ENCODE peak calls at places on chromosomes 7 and 10, in five cellular contexts. J is right atrium auricular region, R is GM23248, E is heart left ventricle, M is mucosa of descending colon. B is an unnamed sample.
A peak's percentile ranks its signal among the peaks of the same experiment; 100 is the strongest.

GRCh38 chr7:37433166-37433565 is 15.5 kb downstream of the ELMO1 start:
- DNase-seq in R (no peak), E (no peak), J (no peak), M (no peak), B (no peak)

GRCh38 chr10:61733358-61733940 is 70.7 kb downstream of the CABCOCO1 start:
- DNase-seq in M (no peak), R (peak; percentile 71), J (no peak), E (no peak), B (no peak)

GRCh38 chr10:75243426-75243825 is 7.7 kb upstream of the COMTD1 start:
- DNase-seq in M (peak; percentile 69), R (no peak), E (no peak), J (no peak), B (no peak)

GRCh38 chr10:77983384-77984341 is 45.7 kb downstream of the POLR3A start:
- DNase-seq in R (peak; percentile 81), M (no peak), J (no peak), E (no peak), B (no peak)

GRCh38 chr10:33735463-33735862 is 401.0 kb upstream of the NRP1 start:
- DNase-seq in E (no peak), J (no peak), M (no peak), R (peak; percentile 46), B (no peak)

GRCh38 chr7:69602522-69602921 is 4.2 kb downstream of the AUTS2 start:
- DNase-seq in E (no peak), R (no peak), J (no peak), M (no peak), B (no peak)

GRCh38 chr7:101163281-101164070 is 1.9 kb downstream of the VGF start:
- DNase-seq in J (no peak), R (peak; percentile 30), E (peak; percentile 43), M (peak; percentile 65), B (no peak)

GRCh38 chr7:110774066-110774465 is 316.9 kb upstream of the LRRN3 start:
- DNase-seq in R (no peak), E (no peak), J (no peak), M (no peak), B (no peak)

GRCh38 chr7:147411011-147411614 is 1179.5 kb upstream of the C7orf33 start:
- DNase-seq in R (no peak), J (no peak), M (no peak), E (no peak), B (no peak)

GRCh38 chr10:124615259-124615658 is 128.9 kb downstream of the FAM53B start:
- DNase-seq in E (no peak), M (no peak), R (no peak), J (no peak), B (no peak)

GRCh38 chr10:124616040-124616835 is 127.9 kb downstream of the FAM53B start:
- DNase-seq in E (no peak), M (no peak), J (no peak), R (no peak), B (no peak)

GRCh38 chr10:124619195-124619594 is 125.0 kb downstream of the FAM53B start:
- DNase-seq in J (no peak), R (no peak), M (no peak), E (no peak), B (no peak)

GRCh38 chr10:124618674-124619073 is 125.5 kb downstream of the FAM53B start:
- DNase-seq in R (no peak), J (no peak), E (no peak), M (no peak), B (no peak)

GRCh38 chr10:124616836-124617130 is 127.4 kb downstream of the FAM53B start:
- DNase-seq in M (no peak), J (no peak), E (no peak), R (no peak), B (no peak)
- H3K4me1 ChIP-seq in M (peaks cover 8% of the 10 kb centered on the region), J (no peaks in the 10 kb centered on the region), E (peaks cover 73% of the 10 kb centered on the region), R (no peaks in the 10 kb centered on the region), B (peaks cover 16% of the 10 kb centered on the region)

DNA sequence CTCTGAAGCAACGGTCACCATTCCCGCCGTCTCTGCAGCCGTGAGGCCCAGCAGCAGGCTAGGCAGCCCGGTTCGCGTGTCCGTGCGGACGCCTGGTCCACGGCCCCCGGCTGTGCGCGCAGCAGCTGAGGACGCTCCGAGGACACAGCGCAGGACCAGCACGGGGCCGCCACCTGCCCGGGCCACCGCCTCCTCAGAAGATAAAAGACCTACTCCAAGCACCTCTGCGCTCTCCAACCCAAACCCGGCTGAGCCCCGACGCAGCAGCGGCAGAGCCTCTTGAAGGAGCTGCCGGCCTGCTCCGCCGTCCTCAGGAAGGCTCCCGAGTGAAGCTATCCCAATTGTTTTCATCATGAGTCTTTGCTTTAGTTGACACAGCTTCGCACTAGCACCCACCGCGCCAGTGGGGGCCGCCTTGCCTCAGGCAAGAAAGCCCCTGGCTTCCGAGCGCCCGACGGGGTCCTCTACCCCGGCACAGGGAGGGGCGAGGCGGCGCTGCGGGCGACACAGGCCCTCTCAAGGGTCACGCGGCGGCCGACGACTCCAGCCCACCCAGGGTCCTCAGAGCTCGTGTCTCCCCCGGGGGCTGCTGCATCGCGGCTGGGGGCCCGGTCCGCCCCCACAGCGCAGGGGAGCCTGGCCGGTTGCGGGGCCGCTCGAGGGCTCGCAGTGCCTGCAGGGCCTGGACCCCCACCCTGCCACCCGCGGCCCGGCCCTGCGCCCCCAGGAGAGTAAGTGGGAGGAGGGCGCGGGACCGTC is 16.9 kb upstream of the GPR146 start:
- DNase-seq in M (peak; percentile 70), J (peak; percentile 60), R (peak; percentile 51), E (no peak), B (peak; percentile 80)
- H3K4me1 ChIP-seq in M (peaks cover 18% of the 10 kb centered on the region), J (no peaks in the 10 kb centered on the region), R (peaks cover 4% of the 10 kb centered on the region), E (peaks cover 23% of the 10 kb centered on the region), B (peaks cover 26% of the 10 kb centered on the region)

DNA sequence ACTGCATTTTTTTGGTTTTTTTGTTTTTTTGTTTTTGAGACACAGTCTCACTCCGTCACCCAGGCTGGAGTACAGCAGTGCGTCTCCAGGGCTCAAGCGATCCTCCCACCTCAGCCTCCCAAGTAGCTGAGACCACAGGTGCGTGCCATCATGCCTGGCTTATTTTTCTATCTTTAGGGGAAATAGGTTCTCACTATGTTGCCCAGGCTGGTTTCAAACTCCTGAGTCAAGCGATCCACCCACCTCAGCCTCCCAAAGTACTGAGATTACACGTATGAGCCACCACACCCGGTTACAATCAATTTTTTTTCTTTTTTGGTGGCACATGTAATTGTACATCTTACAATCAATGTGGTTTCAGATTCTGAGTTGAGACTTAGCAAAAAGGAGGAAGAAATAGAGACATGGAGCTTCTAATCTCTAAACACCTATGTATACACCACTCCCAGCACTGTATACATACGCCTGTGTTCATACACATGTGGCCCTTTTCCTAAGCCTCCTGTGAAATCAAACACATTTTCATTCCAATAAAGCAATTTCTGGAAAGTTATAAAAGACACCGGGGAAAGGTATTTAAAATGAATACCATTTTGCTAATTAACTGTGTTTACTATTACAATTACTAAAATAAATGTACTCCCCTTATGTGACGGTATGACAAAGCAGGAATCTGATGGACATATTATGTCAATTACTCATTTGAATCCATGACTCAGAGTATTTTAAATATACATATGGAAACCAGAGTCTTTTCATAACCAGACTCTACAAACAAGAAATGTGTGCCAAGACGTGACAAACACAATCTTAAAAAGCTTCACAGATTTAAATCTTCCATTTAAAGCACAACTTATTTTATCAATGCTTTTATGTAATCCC is 40.9 kb downstream of the SMURF1 start:
- DNase-seq in M (no peak), R (peak; percentile 89), E (no peak), J (no peak), B (no peak)
- H3K4me1 ChIP-seq in M (peaks cover 15% of the 10 kb centered on the region), R (peaks cover 61% of the 10 kb centered on the region), E (peaks cover 7% of the 10 kb centered on the region), J (no peaks in the 10 kb centered on the region), B (peaks cover 26% of the 10 kb centered on the region)

DNA sequence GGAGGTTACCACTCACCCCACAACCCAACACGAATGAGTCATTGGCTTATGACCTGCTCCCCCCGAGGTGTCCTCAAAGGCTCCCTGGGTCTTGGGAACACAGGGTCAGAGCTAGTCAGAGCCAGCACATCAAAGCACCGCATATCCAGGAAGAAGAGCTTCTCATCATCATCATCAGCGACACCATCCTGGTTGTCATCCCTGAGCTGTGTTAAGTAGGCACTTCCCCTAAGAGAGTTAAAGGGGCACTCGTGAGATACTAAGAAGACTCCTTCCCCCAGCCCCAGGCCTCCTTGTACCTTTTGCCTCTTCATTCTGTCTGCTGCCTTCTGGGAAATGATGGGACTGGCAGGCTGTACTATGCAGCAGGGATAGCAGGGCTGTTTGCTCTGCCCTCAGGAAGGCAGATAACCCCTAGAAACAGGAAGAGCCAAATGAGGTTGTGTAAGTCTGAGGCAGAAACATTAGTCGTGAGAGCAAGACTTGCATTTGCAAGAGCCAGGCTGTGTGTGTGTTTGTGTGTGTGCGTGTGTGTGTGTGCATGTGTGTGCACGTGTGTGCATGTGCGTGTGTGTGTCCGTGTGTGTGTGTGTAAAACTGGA is 11.1 kb upstream of the CPA1 start:
- DNase-seq in E (no peak), J (no peak), R (peak; percentile 84), M (no peak), B (no peak)
- H3K4me1 ChIP-seq in E (peaks cover 4% of the 10 kb centered on the region), J (no peaks in the 10 kb centered on the region), R (peaks cover 83% of the 10 kb centered on the region), M (peaks cover 10% of the 10 kb centered on the region), B (peaks cover 37% of the 10 kb centered on the region)

GRCh38 chr10:119217937-119218579 is 10.7 kb downstream of the GRK5 start:
- DNase-seq in R (no peak), J (no peak), M (no peak), E (no peak), B (no peak)

GRCh38 chr10:119216137-119216536 is 8.8 kb downstream of the GRK5 start:
- DNase-seq in J (no peak), M (no peak), E (no peak), R (no peak), B (no peak)

GRCh38 chr10:119215371-119215770 is 8.0 kb downstream of the GRK5 start:
- DNase-seq in R (no peak), E (no peak), M (no peak), J (no peak), B (no peak)

GRCh38 chr10:119219747-119220320 is 12.5 kb downstream of the GRK5 start:
- DNase-seq in E (no peak), R (peak; percentile 67), M (no peak), J (no peak), B (no peak)

GRCh38 chr10:119217401-119217800 is 10.0 kb downstream of the GRK5 start:
- DNase-seq in J (no peak), M (no peak), E (no peak), R (no peak), B (no peak)
- H3K4me1 ChIP-seq in J (no peaks in the 10 kb centered on the region), M (peaks cover 6% of the 10 kb centered on the region), E (peaks cover 91% of the 10 kb centered on the region), R (peaks cover 26% of the 10 kb centered on the region), B (peaks cover 69% of the 10 kb centered on the region)

DNA sequence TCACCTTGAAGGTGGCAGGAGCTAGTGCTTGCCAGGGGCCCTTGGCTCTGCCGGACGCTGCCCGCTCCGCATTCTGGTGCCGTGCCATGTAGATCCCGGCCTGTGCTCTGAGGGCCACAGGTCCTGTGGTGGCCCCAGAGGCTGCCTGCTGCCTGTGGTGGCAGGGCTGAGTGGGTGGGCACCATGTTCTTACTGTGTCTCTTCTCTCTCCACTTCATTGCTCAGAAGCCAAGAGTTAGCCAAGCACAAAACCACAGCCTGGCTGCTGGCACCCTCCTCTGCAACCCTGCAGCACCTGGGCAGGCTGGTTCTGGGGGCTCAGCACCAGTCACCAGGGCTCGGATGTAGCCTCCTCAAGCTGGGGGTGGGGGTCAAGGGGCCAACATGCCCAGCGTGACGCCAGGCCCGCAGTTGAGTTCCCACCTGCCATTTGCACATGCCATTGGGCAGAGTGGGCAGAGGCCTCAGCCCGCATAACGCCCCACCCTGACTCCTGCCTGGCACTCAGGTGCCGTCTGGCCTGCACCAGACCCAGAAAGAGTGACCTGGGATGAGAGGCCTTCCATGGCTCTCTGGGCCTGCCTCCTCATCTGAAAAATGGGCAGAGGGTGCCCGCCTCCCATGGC is 16.3 kb downstream of the ZMIZ1 start:
- DNase-seq in M (no peak), J (no peak), R (no peak), E (no peak), B (no peak)
- H3K4me1 ChIP-seq in M (peaks cover 81% of the 10 kb centered on the region), J (no peaks in the 10 kb centered on the region), R (peaks cover 49% of the 10 kb centered on the region), E (peaks cover 100% of the 10 kb centered on the region), B (peaks cover 96% of the 10 kb centered on the region)

B was measured in upper lobe of right lung.